ENCODE peak calls at places on chromosome 9, in ten cellular contexts. T, S, I, Z, P, A, B, V, F and U are unnamed samples.

GRCh38 chr9:97571664-97572063 is 61.5 kb downstream of the TSTD2 start:
- DNase-seq in T (no peak), S (no peak), I (no peak), Z (no peak), P (no peak), A (no peak), B (no peak), V (no peak), F (no peak), U (no peak)

GRCh38 chr9:36136894-36137391 is 410 bp downstream of the GLIPR2 start:
- DNase-seq in T (no peak), S (no peak), I (no peak), Z (no peak), P (no peak), A (no peak), B (no peak), V (no peak), F (no peak), U (no peak)

GRCh38 chr9:37528652-37529072 is 42.9 kb downstream of the POLR1E start:
- DNase-seq in T (no peak), S (no peak), I (no peak), Z (no peak), P (no peak), A (no peak), B (no peak), V (no peak), F (no peak), U (no peak)

GRCh38 chr9:106203832-106204516 is 509.6 kb downstream of the TMEM38B start:
- DNase-seq in T (no peak), S (no peak), I (no peak), Z (no peak), P (no peak), A (no peak), B (no peak), V (no peak), F (no peak), U (no peak)

GRCh38 chr9:26947736-26948135 is 694 bp upstream of the PLAA start:
- DNase-seq in T (no peak), S (no peak), I (no peak), Z (no peak), P (no peak), A (no peak), B (no peak), V (no peak), F (no peak), U (peak; percentile 13)

GRCh38 chr9:21340735-21341134 is 5.5 kb upstream of the KLHL9 start:
- DNase-seq in T (no peak), S (no peak), I (no peak), Z (no peak), P (no peak), A (no peak), B (no peak), V (no peak), F (no peak), U (no peak)

GRCh38 chr9:120892177-120892747 is 15.3 kb upstream of the PHF19 start:
- DNase-seq in T (no peak), S (no peak), I (no peak), Z (no peak), P (no peak), A (peak; percentile 94), B (no peak), V (no peak), F (peak; percentile 55), U (no peak)

GRCh38 chr9:122134822-122135528 is 24.6 kb downstream of the NDUFA8 start:
- DNase-seq in T (no peak), S (no peak), I (no peak), Z (no peak), P (no peak), A (no peak), B (no peak), V (no peak), F (no peak), U (no peak)

GRCh38 chr9:20044686-20045085 is 255.8 kb upstream of the SLC24A2 start:
- DNase-seq in T (no peak), S (no peak), I (no peak), Z (no peak), P (no peak), A (no peak), B (no peak), V (no peak), F (no peak), U (no peak)

GRCh38 chr9:109989296-109989695 is 209.3 kb downstream of the PALM2AKAP2 start:
- DNase-seq in T (no peak), S (no peak), I (no peak), Z (no peak), P (no peak), A (no peak), B (no peak), V (no peak), F (no peak), U (no peak)

GRCh38 chr9:121780641-121781040 is 129.2 kb downstream of the DAB2IP start:
- DNase-seq in T (no peak), S (no peak), I (no peak), Z (peak; percentile 17), P (no peak), A (no peak), B (no peak), V (no peak), F (no peak), U (no peak)

GRCh38 chr9:21455320-21455719 is 15.1 kb downstream of the IFNA1 start:
- DNase-seq in T (peak; percentile 23), S (no peak), I (no peak), Z (no peak), P (no peak), A (no peak), B (no peak), V (no peak), F (peak; percentile 25), U (peak; percentile 62)

DNA sequence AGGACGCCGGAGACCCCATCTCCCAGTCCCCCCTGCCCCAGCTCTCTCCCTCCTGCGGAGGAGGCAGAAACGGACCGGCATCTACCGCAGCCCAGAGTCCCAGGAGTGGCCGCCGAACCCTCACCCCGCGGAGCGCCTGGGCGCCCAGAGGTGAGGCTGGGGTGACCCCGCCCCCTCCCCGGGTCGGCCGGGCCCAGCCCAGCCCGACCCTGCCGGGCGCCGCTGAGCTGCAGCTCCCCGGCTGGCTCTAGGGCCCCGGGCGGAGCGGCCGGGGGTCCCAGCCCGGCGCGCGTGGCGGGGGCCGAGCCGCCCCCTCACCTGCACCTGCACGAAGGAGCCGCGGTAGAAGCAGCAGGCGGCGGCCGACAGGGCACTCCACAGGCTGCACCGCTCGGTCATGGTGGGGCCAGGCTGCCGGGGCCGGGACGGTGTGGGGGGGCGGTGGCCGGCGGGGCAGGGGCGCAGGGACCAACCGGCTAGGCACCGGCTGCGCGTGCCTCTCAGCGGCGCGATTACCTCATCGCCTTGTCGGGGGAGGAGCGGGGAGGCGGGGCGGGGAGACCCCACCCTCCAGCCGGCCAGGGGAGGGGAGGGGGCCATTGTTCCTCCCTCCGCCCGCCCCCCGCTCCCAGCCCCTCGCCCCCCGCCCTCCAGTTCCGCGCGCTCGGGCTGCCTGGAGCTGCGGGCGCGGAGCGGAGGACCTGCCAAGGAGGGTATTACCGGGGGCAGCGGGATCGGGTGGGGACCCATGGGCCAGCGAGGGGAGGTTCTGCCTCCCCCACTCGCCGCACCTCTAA is 19.9 kb upstream of the TOR2A start:
- DNase-seq in T (no peak), S (no peak), I (no peak), Z (no peak), P (no peak), A (no peak), B (no peak), V (no peak), F (no peak), U (no peak)
- H3K4me3 ChIP-seq in T (no peak overlapping the region), S (peak overlapping the region; percentile 0), I (peak overlapping the region; percentile 4), Z (no peak overlapping the region), P (no peak overlapping the region), A (no peak overlapping the region), B (peak overlapping the region; percentile 59), V (peak overlapping the region; percentile 40), F (no peak overlapping the region), U (no peak overlapping the region)

GRCh38 chr9:132745911-132746709 is 75.8 kb downstream of the GTF3C4 start:
- DNase-seq in T (no peak), S (no peak), I (no peak), Z (no peak), P (no peak), A (no peak), B (no peak), V (no peak), F (no peak), U (no peak)
- H3K27me3 ChIP-seq in T (no peaks in the 10 kb centered on the region), S (no peaks in the 10 kb centered on the region), I (no peaks in the 10 kb centered on the region), Z (no peaks in the 10 kb centered on the region), P (peaks cover 41% of the 10 kb centered on the region), A (peaks cover 15% of the 10 kb centered on the region), B (peaks cover 55% of the 10 kb centered on the region), V (peaks cover 32% of the 10 kb centered on the region), F (peaks cover 23% of the 10 kb centered on the region), U (no peaks in the 10 kb centered on the region)

GRCh38 chr9:136443087-136443486 is 3.4 kb upstream of the INPP5E start:
- DNase-seq in T (no peak), S (no peak), I (no peak), Z (no peak), P (no peak), A (no peak), B (no peak), V (no peak), F (no peak), U (no peak)

GRCh38 chr9:136447173-136447778 is 7.6 kb upstream of the INPP5E start:
- DNase-seq in T (no peak), S (no peak), I (no peak), Z (no peak), P (no peak), A (no peak), B (no peak), V (no peak), F (no peak), U (no peak)

GRCh38 chr9:136443687-136444086 is 4.0 kb upstream of the INPP5E start:
- DNase-seq in T (no peak), S (no peak), I (no peak), Z (no peak), P (no peak), A (no peak), B (no peak), V (no peak), F (no peak), U (no peak)

GRCh38 chr9:136444102-136444501 is 4.5 kb upstream of the INPP5E start:
- DNase-seq in T (no peak), S (no peak), I (no peak), Z (no peak), P (no peak), A (no peak), B (no peak), V (no peak), F (no peak), U (no peak)

DNA sequence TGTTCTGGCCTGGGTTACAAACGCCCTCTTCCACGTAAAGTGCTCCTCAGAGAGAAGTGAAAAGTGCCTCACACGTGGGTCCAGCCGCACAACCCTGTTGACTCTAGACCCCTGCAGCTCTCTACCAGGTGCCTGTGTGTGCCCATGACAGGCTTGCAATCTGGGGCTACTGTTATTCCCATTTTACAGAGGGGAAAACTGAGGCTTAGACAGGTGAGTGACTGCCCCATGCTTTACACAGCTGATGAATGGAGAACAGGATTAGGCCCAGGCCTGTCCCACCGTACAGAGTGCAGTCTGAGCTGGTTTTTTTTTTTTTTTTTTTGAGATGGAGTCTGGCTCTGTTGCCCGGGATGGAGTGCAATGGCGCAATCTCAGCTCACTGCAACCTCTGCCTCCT is 6.2 kb upstream of the INPP5E start:
- DNase-seq in T (no peak), S (no peak), I (no peak), Z (no peak), P (no peak), A (no peak), B (no peak), V (no peak), F (no peak), U (no peak)
- H3K36me3 ChIP-seq in T (peaks cover 59% of the 10 kb centered on the region), S (peaks cover 46% of the 10 kb centered on the region), I (peaks cover 27% of the 10 kb centered on the region), Z (peaks cover 100% of the 10 kb centered on the region), P (peaks cover 64% of the 10 kb centered on the region), A (peaks cover 32% of the 10 kb centered on the region), B (peaks cover 95% of the 10 kb centered on the region), V (peaks cover 96% of the 10 kb centered on the region), F (peaks cover 50% of the 10 kb centered on the region), U (peaks cover 65% of the 10 kb centered on the region)

GRCh38 chr9:136644343-136644592 is 18.4 kb upstream of the EGFL7 start:
- DNase-seq in T (no peak), S (peak; percentile 81), I (peak; percentile 40), Z (peak; percentile 91), P (no peak), A (no peak), B (peak; percentile 90), V (peak; percentile 96), F (no peak), U (peak; percentile 91)
- H3K4me3 ChIP-seq in T (peak overlapping the region; percentile 31), S (peak overlapping the region; percentile 15), I (peak overlapping the region; percentile 34), Z (peak overlapping the region; percentile 12), P (no peak overlapping the region), A (no peak overlapping the region), B (peak overlapping the region; percentile 65), V (peak overlapping the region; percentile 51), F (peak overlapping the region; percentile 41), U (peak overlapping the region; percentile 9)